ENCODE peak calls at places on chromosomes 4 and X, in four cellular contexts. One of them, this sample, is unnamed.

GRCh38 chr4:84932462-84932861 is 34.0 kb downstream of the WDFY3 start:
- DNase-seq in activated T-helper 1 cell treated with anti-CD3 and anti-CD28 coated beads, Interleukin-2, amount 50 U/mL, for 16 hours: no peak
- DNase-seq in epithelial cell of proximal tubule: no peak
- DNase-seq in GM20000: no peak
- DNase-seq in this sample: no peak

GRCh38 chr4:48275247-48275646 is 5.6 kb upstream of the TEC start:
- DNase-seq in activated T-helper 1 cell treated with anti-CD3 and anti-CD28 coated beads, Interleukin-2, amount 50 U/mL, for 16 hours: no peak
- DNase-seq in epithelial cell of proximal tubule: no peak
- DNase-seq in GM20000: peak
- DNase-seq in this sample: peak

GRCh38 chrX:149568701-149569296 is 18.5 kb downstream of the MAGEA9B start:
- DNase-seq in activated T-helper 1 cell treated with anti-CD3 and anti-CD28 coated beads, Interleukin-2, amount 50 U/mL, for 16 hours: no peak
- DNase-seq in epithelial cell of proximal tubule: no peak
- DNase-seq in GM20000: no peak
- DNase-seq in this sample: no peak

GRCh38 chr4:17578482-17578891 is 1.5 kb downstream of the LAP3 start:
- DNase-seq in activated T-helper 1 cell treated with anti-CD3 and anti-CD28 coated beads, Interleukin-2, amount 50 U/mL, for 16 hours: no peak
- DNase-seq in epithelial cell of proximal tubule: no peak
- DNase-seq in GM20000: peak
- DNase-seq in this sample: peak

GRCh38 chr4:184907216-184907615 is 81.4 kb upstream of the ACSL1 start:
- DNase-seq in activated T-helper 1 cell treated with anti-CD3 and anti-CD28 coated beads, Interleukin-2, amount 50 U/mL, for 16 hours: no peak
- DNase-seq in epithelial cell of proximal tubule: no peak
- DNase-seq in GM20000: peak
- DNase-seq in this sample: no peak

GRCh38 chr4:53653484-53654053 is 62.3 kb upstream of the LNX1 start:
- DNase-seq in activated T-helper 1 cell treated with anti-CD3 and anti-CD28 coated beads, Interleukin-2, amount 50 U/mL, for 16 hours: no peak
- DNase-seq in epithelial cell of proximal tubule: peak
- DNase-seq in GM20000: no peak
- DNase-seq in this sample: peak

GRCh38 chr4:186104114-186104894 is at the start of gene FAM149A:
- DNase-seq in activated T-helper 1 cell treated with anti-CD3 and anti-CD28 coated beads, Interleukin-2, amount 50 U/mL, for 16 hours: peak
- DNase-seq in epithelial cell of proximal tubule: no peak
- DNase-seq in GM20000: peak
- DNase-seq in this sample: peak

GRCh38 chr4:181578911-181579310 is 664.3 kb upstream of the TENM3 start:
- DNase-seq in activated T-helper 1 cell treated with anti-CD3 and anti-CD28 coated beads, Interleukin-2, amount 50 U/mL, for 16 hours: no peak
- DNase-seq in epithelial cell of proximal tubule: no peak
- DNase-seq in GM20000: no peak
- DNase-seq in this sample: no peak

GRCh38 chr4:89836897-89837384 is at the start of gene SNCA:
- DNase-seq in activated T-helper 1 cell treated with anti-CD3 and anti-CD28 coated beads, Interleukin-2, amount 50 U/mL, for 16 hours: no peak
- DNase-seq in epithelial cell of proximal tubule: no peak
- DNase-seq in GM20000: peak
- DNase-seq in this sample: peak

GRCh38 chr4:85600501-85600900 is 125.6 kb downstream of the ARHGAP24 start:
- DNase-seq in activated T-helper 1 cell treated with anti-CD3 and anti-CD28 coated beads, Interleukin-2, amount 50 U/mL, for 16 hours: no peak
- DNase-seq in epithelial cell of proximal tubule: no peak
- DNase-seq in GM20000: no peak
- DNase-seq in this sample: no peak

GRCh38 chrX:53284684-53285447 is 3.5 kb upstream of the IQSEC2 start:
- DNase-seq in activated T-helper 1 cell treated with anti-CD3 and anti-CD28 coated beads, Interleukin-2, amount 50 U/mL, for 16 hours: peak
- DNase-seq in epithelial cell of proximal tubule: no peak
- DNase-seq in GM20000: peak
- DNase-seq in this sample: peak

GRCh38 chr4:172096771-172097170 is 283.6 kb downstream of the GALNTL6 start:
- DNase-seq in activated T-helper 1 cell treated with anti-CD3 and anti-CD28 coated beads, Interleukin-2, amount 50 U/mL, for 16 hours: no peak
- DNase-seq in epithelial cell of proximal tubule: no peak
- DNase-seq in GM20000: no peak
- DNase-seq in this sample: no peak

GRCh38 chr4:85475631-85476233 is 782 bp downstream of the ARHGAP24 start:
- DNase-seq in activated T-helper 1 cell treated with anti-CD3 and anti-CD28 coated beads, Interleukin-2, amount 50 U/mL, for 16 hours: no peak
- DNase-seq in epithelial cell of proximal tubule: no peak
- DNase-seq in GM20000: no peak
- DNase-seq in this sample: no peak

GRCh38 chrX:153153516-153153915 is 25.6 kb upstream of the MAGEA1 start:
- DNase-seq in activated T-helper 1 cell treated with anti-CD3 and anti-CD28 coated beads, Interleukin-2, amount 50 U/mL, for 16 hours: no peak
- DNase-seq in epithelial cell of proximal tubule: no peak
- DNase-seq in GM20000: no peak
- DNase-seq in this sample: no peak

GRCh38 chrX:19739683-19740082 is 147.7 kb downstream of the SH3KBP1 start:
- DNase-seq in activated T-helper 1 cell treated with anti-CD3 and anti-CD28 coated beads, Interleukin-2, amount 50 U/mL, for 16 hours: peak
- DNase-seq in epithelial cell of proximal tubule: no peak
- DNase-seq in GM20000: no peak
- DNase-seq in this sample: peak

GRCh38 chr4:48127882-48128394 is 6.1 kb downstream of the TXK start:
- DNase-seq in activated T-helper 1 cell treated with anti-CD3 and anti-CD28 coated beads, Interleukin-2, amount 50 U/mL, for 16 hours: peak
- DNase-seq in epithelial cell of proximal tubule: peak
- DNase-seq in GM20000: peak
- DNase-seq in this sample: peak

GRCh38 chr4:138007572-138007971 is 234.6 kb downstream of the SLC7A11 start:
- DNase-seq in activated T-helper 1 cell treated with anti-CD3 and anti-CD28 coated beads, Interleukin-2, amount 50 U/mL, for 16 hours: no peak
- DNase-seq in epithelial cell of proximal tubule: no peak
- DNase-seq in GM20000: no peak
- DNase-seq in this sample: no peak

GRCh38 chr4:186068581-186069402 is at the start of gene TLR3:
- DNase-seq in activated T-helper 1 cell treated with anti-CD3 and anti-CD28 coated beads, Interleukin-2, amount 50 U/mL, for 16 hours: no peak
- DNase-seq in epithelial cell of proximal tubule: no peak
- DNase-seq in GM20000: no peak
- DNase-seq in this sample: no peak